ENCODE peak calls at places on chromosomes 7 and 10, in six cellular contexts. G, J, H, X, S and F are unnamed samples.

GRCh38 chr10:22321156-22321711 is 335 bp downstream of the BMI1 start:
- DNase-seq in G (peak; percentile 66), J (peak; percentile 63), H (peak; percentile 57), X (peak; percentile 48), S (peak; percentile 66), F (peak; percentile 69)

GRCh38 chr7:126700807-126701604 is 551.7 kb downstream of the GRM8 start:
- DNase-seq in G (peak; percentile 94), J (peak; percentile 16), S (peak; percentile 37), H (no peak), X (peak; percentile 56), F (peak; percentile 48)

GRCh38 chr10:118873080-118873737 is 118.4 kb upstream of the CACUL1 start:
- DNase-seq in J (no peak), G (peak; percentile 61), S (no peak), X (no peak), H (no peak), F (no peak)

GRCh38 chr10:79405221-79405994 is 40.0 kb downstream of the ZCCHC24 start:
- DNase-seq in H (peak; percentile 47), X (no peak), J (no peak), G (no peak), S (no peak), F (no peak)

GRCh38 chr7:145169908-145170307 is 334.1 kb upstream of the TPK1 start:
- DNase-seq in G (peak; percentile 49), H (no peak), S (no peak), X (no peak), J (no peak), F (no peak)

GRCh38 chr10:84695983-84696382 is 367.6 kb downstream of the CCSER2 start:
- DNase-seq in S (no peak), J (no peak), G (no peak), H (no peak), X (no peak), F (no peak)

GRCh38 chr10:125289461-125289860 is 129.1 kb upstream of the CTBP2 start:
- DNase-seq in X (no peak), J (no peak), G (no peak), S (no peak), H (no peak), F (no peak)

GRCh38 chr7:115102738-115103137 is 180.8 kb downstream of the MDFIC start:
- DNase-seq in X (no peak), H (no peak), S (no peak), J (no peak), G (no peak), F (no peak)

GRCh38 chr10:85861513-85862197 is 504.9 kb downstream of the GRID1 start:
- DNase-seq in X (no peak), J (no peak), S (no peak), G (no peak), H (no peak), F (no peak)

GRCh38 chr7:1475393-1475792 is 16.1 kb upstream of the MICALL2 start:
- DNase-seq in J (no peak), X (no peak), G (no peak), S (no peak), H (no peak), F (no peak)

GRCh38 chr7:76509931-76510877 is at the start of gene UPK3B:
- DNase-seq in X (no peak), G (no peak), H (no peak), J (no peak), S (no peak), F (peak; percentile 74)

GRCh38 chr10:98323221-98324164 is 55.5 kb upstream of the LOXL4 start:
- DNase-seq in X (no peak), J (peak; percentile 12), H (peak; percentile 61), S (no peak), G (peak; percentile 61), F (no peak)

GRCh38 chr7:11206131-11206921 is 232.7 kb downstream of the PHF14 start:
- DNase-seq in G (no peak), J (no peak), H (no peak), X (no peak), S (no peak), F (no peak)

GRCh38 chr7:28748934-28749584 is 209.1 kb downstream of the TRIL start:
- DNase-seq in H (no peak), J (peak; percentile 16), S (no peak), G (peak; percentile 79), X (no peak), F (no peak)

GRCh38 chr7:12244129-12244528 is 33.0 kb downstream of the TMEM106B start:
- DNase-seq in J (no peak), X (no peak), H (peak; percentile 44), G (peak; percentile 47), S (no peak), F (peak; percentile 51)

GRCh38 chr7:83109352-83109751 is 53.3 kb downstream of the PCLO start:
- DNase-seq in H (no peak), J (no peak), S (no peak), G (no peak), X (no peak), F (no peak)

GRCh38 chr7:101140339-101140699 is 13.4 kb downstream of the SERPINE1 start:
- DNase-seq in S (no peak), G (no peak), X (no peak), J (no peak), H (no peak), F (no peak)

GRCh38 chr10:24721254-24722106 is 2.2 kb downstream of the ARHGAP21 start:
- DNase-seq in H (peak; percentile 52), X (no peak), S (peak; percentile 22), G (peak; percentile 50), J (no peak), F (peak; percentile 28)

GRCh38 chr10:34731885-34732701 is 83.0 kb downstream of the PARD3 start:
- DNase-seq in G (peak; percentile 87), J (no peak), H (no peak), S (no peak), X (no peak), F (no peak)